ENCODE peak calls at places on chromosomes 6 and 20, in eight cellular contexts. V is esophagus squamous epithelium, L is lower lobe of right lung, C is upper lobe of right lung, J is thyroid gland, O is SK-N-SH, Z is tibial nerve, R is heart left ventricle. U is an unnamed sample.

GRCh38 chr6:72466971-72467566 is 154.8 kb upstream of the KCNQ5 start:
- DNase-seq in V (no peak), C (no peak), Z (no peak), R (no peak), J (no peak), O (no peak), L (no peak), U (no peak)

GRCh38 chr20:22512911-22513489 is 71.4 kb downstream of the FOXA2 start:
- DNase-seq in V (no peak), Z (no peak), C (no peak), L (no peak), R (no peak), O (no peak), J (no peak), U (no peak)

GRCh38 chr6:158507174-158507573 is 52.7 kb upstream of the TMEM181 start:
- DNase-seq in L (no peak), Z (no peak), V (no peak), C (no peak), R (no peak), J (no peak), O (no peak), U (no peak)

GRCh38 chr20:57763235-57763595 is 53.4 kb upstream of the PMEPA1 start:
- DNase-seq in R (no peak), J (no peak), V (no peak), L (no peak), C (no peak), O (no peak), Z (no peak), U (no peak)

GRCh38 chr6:124487778-124488431 is 474.3 kb upstream of the RNF217 start:
- DNase-seq in J (no peak), O (no peak), C (no peak), V (no peak), R (no peak), Z (no peak), L (no peak), U (no peak)

GRCh38 chr6:148972481-148972880 is 225.7 kb downstream of the UST start:
- DNase-seq in V (no peak), C (no peak), Z (no peak), L (peak; percentile 55), O (no peak), R (no peak), J (peak; percentile 89), U (peak; percentile 69)

GRCh38 chr20:9928955-9929354 is 90.1 kb upstream of the PAK5 start:
- DNase-seq in C (no peak), Z (no peak), R (no peak), J (no peak), L (no peak), V (no peak), O (no peak), U (no peak)

GRCh38 chr6:163902993-163903392 is 488.5 kb downstream of the QKI start:
- DNase-seq in Z (no peak), L (no peak), J (no peak), R (no peak), O (no peak), C (no peak), V (no peak), U (no peak)

GRCh38 chr6:9628819-9629218 is 786.1 kb downstream of the TFAP2A start:
- DNase-seq in O (no peak), Z (no peak), C (no peak), J (no peak), V (no peak), L (no peak), R (no peak), U (no peak)

GRCh38 chr20:30892704-30893345 is 364.6 kb upstream of the DEFB115 start:
- DNase-seq in Z (no peak), J (no peak), L (no peak), R (no peak), V (no peak), C (no peak), O (no peak), U (no peak)

GRCh38 chr6:133017581-133017980 is 203.2 kb downstream of the RPS12 start:
- DNase-seq in Z (no peak), V (no peak), C (no peak), L (no peak), O (no peak), J (no peak), R (no peak), U (no peak)

GRCh38 chr6:15551798-15552197 is 111.0 kb downstream of the DTNBP1 start:
- DNase-seq in O (peak; percentile 52), V (no peak), J (peak; percentile 78), C (no peak), Z (no peak), L (no peak), R (peak; percentile 28), U (peak; percentile 21)

GRCh38 chr20:32820000-32820697 is 395 bp downstream of the MAPRE1 start:
- DNase-seq in Z (peak; percentile 44), J (peak; percentile 75), O (peak; percentile 93), R (no peak), L (peak; percentile 78), V (peak; percentile 31), C (peak; percentile 88), U (no peak)

GRCh38 chr6:15457121-15457646 is 205.6 kb downstream of the DTNBP1 start:
- DNase-seq in R (no peak), O (no peak), C (no peak), L (no peak), V (no peak), Z (no peak), J (no peak), U (no peak)

GRCh38 chr20:42005211-42005610 is 387.0 kb upstream of the CHD6 start:
- DNase-seq in Z (no peak), R (no peak), O (no peak), V (no peak), J (no peak), L (no peak), C (no peak), U (no peak)

GRCh38 chr20:57582432-57583288 is 21.8 kb downstream of the PCK1 start:
- DNase-seq in O (peak; percentile 74), V (no peak), L (no peak), Z (peak; percentile 79), J (peak; percentile 71), R (peak; percentile 42), C (no peak), U (peak; percentile 43)

DNA sequence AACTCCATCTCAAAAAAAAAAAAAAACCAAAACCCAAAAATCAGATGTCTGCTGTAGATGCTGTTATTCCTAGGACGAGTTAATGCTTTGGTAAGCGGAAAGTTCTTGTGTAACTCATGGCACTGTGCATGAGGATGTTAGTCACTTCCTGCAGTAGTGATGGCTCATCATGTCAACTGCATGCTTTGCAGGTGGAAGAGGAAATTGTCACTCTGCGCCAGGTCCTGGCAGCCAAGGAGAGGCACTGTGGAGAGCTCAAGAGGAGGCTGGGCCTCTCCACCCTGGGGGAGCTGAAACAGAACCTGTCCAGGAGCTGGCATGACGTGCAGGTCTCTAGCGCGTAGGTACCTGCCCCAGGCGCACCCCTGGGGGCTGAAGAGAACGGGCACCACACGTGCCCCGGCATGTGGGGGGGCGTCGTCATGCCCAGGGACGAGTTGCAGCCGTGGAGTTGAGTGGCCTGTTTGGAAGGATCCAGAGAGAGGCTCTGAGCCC is 8.5 kb downstream of the TPD52L2 start:
- DNase-seq in R (peak; percentile 61), L (peak; percentile 69), O (no peak), J (peak; percentile 29), V (no peak), Z (peak; percentile 57), C (no peak), U (no peak)
- H3K36me3 ChIP-seq in R (peaks cover 99% of the 10 kb centered on the region), L (peaks cover 100% of the 10 kb centered on the region), O (peaks cover 59% of the 10 kb centered on the region), J (peaks cover 63% of the 10 kb centered on the region), V (peaks cover 67% of the 10 kb centered on the region), Z (peaks cover 43% of the 10 kb centered on the region), C (peaks cover 93% of the 10 kb centered on the region), U (peaks cover 31% of the 10 kb centered on the region)

DNA sequence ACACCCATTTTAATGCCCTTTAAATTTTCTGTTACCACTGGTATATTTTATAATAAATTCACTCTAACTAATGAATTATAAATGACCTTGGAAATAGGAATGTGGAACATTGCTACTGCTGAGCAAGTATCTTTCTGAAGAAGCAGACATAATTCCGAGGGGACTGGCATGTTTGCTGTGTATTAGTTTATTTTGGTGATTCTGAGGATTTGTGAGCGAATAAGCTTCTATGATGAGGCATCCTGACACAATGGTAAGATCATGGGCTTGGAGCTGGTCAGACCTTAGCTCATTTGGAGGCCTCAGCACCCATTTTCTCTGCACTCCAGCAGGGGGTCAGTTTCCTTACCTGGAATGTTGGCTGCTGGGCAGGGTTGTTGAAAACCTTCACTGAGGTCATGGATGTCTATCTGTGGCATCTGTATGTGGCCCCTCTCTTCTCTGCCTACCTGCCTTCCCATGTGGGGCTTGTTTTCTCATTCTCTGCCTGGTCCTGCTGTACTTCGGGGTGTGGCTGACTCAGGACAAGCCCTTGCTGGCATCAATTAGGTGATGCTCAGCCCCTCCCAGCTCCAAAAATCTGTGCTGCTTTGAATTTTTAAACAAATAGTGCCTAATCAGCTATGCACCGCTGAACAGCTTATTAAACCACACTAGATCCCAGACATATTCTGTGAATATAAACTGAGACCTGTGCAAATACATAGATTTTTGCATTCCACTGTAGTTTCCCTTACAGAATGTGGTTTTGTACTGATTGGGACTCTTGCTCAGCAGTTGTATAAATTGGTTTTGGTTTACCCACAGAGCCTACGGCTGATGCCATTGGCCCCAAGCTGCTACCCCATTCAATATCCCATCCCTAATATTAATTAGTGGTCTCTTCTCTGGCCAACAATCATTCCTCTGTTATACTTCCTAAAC is 10.7 kb downstream of the ARID1B start:
- DNase-seq in O (no peak), R (no peak), J (no peak), L (no peak), Z (no peak), C (no peak), V (no peak), U (no peak)
- H3K36me3 ChIP-seq in O (peaks cover 14% of the 10 kb centered on the region), R (peaks cover 8% of the 10 kb centered on the region), J (no peaks in the 10 kb centered on the region), L (peaks cover 3% of the 10 kb centered on the region), Z (no peaks in the 10 kb centered on the region), C (peaks cover 9% of the 10 kb centered on the region), V (no peaks in the 10 kb centered on the region), U (no peaks in the 10 kb centered on the region)

DNA sequence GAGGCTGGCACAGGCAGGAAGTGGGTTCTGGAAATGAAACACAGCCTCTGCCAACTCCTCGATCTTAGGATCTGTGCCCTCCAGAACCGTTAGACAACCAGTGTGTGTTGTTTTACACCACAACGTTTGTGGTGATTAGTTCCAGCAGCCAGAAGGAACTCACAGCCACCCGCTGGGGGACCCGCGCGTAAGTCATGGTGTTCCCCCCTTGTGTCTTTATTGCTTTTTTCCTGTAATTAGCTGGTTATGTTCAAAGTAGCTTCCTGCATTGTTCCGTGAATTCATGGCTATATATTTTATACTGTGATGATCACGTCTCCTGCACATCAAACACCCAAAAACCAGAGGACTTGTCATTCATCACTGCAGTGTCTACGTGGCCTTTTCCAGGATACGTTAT is 117.3 kb downstream of the RNASET2 start:
- DNase-seq in V (no peak), O (no peak), L (no peak), J (no peak), R (no peak), C (no peak), Z (no peak), U (no peak)
- H3K36me3 ChIP-seq in V (no peaks in the 10 kb centered on the region), O (no peaks in the 10 kb centered on the region), L (no peaks in the 10 kb centered on the region), J (no peaks in the 10 kb centered on the region), R (no peaks in the 10 kb centered on the region), C (no peaks in the 10 kb centered on the region), Z (no peaks in the 10 kb centered on the region), U (no peaks in the 10 kb centered on the region)

GRCh38 chr20:13800728-13801134 is 15.9 kb downstream of the NDUFAF5 start:
- DNase-seq in V (peak; percentile 33), C (peak; percentile 86), L (peak; percentile 80), J (peak; percentile 99), R (peak; percentile 87), Z (peak; percentile 50), O (peak; percentile 67), U (peak; percentile 94)

GRCh38 chr20:13799040-13799439 is 14.2 kb downstream of the NDUFAF5 start:
- DNase-seq in J (no peak), O (no peak), L (no peak), R (no peak), C (no peak), V (no peak), Z (no peak), U (no peak)

GRCh38 chr20:13794667-13795066 is 9.8 kb downstream of the NDUFAF5 start:
- DNase-seq in J (no peak), R (no peak), O (no peak), Z (no peak), L (no peak), V (no peak), C (no peak), U (no peak)

GRCh38 chr20:13799974-13800373 is 15.1 kb downstream of the NDUFAF5 start:
- DNase-seq in V (no peak), R (no peak), C (no peak), J (no peak), L (no peak), O (no peak), Z (no peak), U (no peak)
- H3K36me3 ChIP-seq in V (peaks cover 33% of the 10 kb centered on the region), R (peaks cover 85% of the 10 kb centered on the region), C (peaks cover 93% of the 10 kb centered on the region), J (peaks cover 39% of the 10 kb centered on the region), L (peaks cover 80% of the 10 kb centered on the region), O (peaks cover 74% of the 10 kb centered on the region), Z (peaks cover 5% of the 10 kb centered on the region), U (peaks cover 21% of the 10 kb centered on the region)